ENCODE peak calls at places on chromosome 19, in eight cellular contexts. E is omental fat pad; X is AG09309; U is H9; W is activated CD4-positive, alpha-beta T cell treated with anti-CD3 and anti-CD28 coated beads, Interleukin-2, amount 10 ng/mL, durations not matched to agents 7 days and 5 days; O is caudate nucleus; B is NCI-H2029; M is stimulated activated CD4-positive, alpha-beta T cell treated with anti-CD3 and anti-CD28 coated beads, Interleukin-12 subunit alpha, Interleukin-12 subunit beta, amount 100 ng/mL, for 4 hours. G is an unnamed sample.

GRCh38 chr19:29668746-29669609 is 3.7 kb downstream of the PLEKHF1 start:
- DNase-seq in E (no peak), X (no peak), U (no peak), W (no peak), O (no peak), B (no peak), M (no peak), G (no peak)

GRCh38 chr19:51016798-51017683 is 2.5 kb downstream of the KLK10 start:
- DNase-seq in E (no peak), X (no peak), U (peak), W (no peak), O (peak), B (peak), M (peak), G (peak)

GRCh38 chr19:29271341-29271740 is 58.4 kb upstream of the UQCRFS1 start:
- DNase-seq in E (no peak), X (no peak), U (no peak), W (no peak), O (no peak), B (no peak), M (no peak), G (no peak)

GRCh38 chr19:5060591-5061339 is 91.9 kb downstream of the KDM4B start:
- DNase-seq in E (no peak), X (no peak), U (no peak), W (no peak), O (no peak), B (no peak), M (no peak), G (no peak)

GRCh38 chr19:28920269-28921066 is 292.5 kb downstream of the UQCRFS1 start:
- DNase-seq in E (no peak), X (no peak), U (peak), W (no peak), O (no peak), B (no peak), M (no peak), G (no peak)

GRCh38 chr19:35295792-35296462 is 4.0 kb downstream of the MAG start:
- DNase-seq in E (no peak), X (no peak), U (peak), W (peak), O (no peak), B (no peak), M (peak), G (peak)

GRCh38 chr19:46823049-46823448 is 27.6 kb downstream of the AP2S1 start:
- DNase-seq in E (no peak), X (no peak), U (no peak), W (no peak), O (no peak), B (no peak), M (no peak), G (no peak)

GRCh38 chr19:37928527-37929286 is 21.7 kb downstream of the SIPA1L3 start:
- DNase-seq in E (no peak), X (no peak), U (peak), W (no peak), O (no peak), B (no peak), M (no peak), G (no peak)

GRCh38 chr19:347946-348861 is 3.6 kb upstream of the MIER2 start:
- DNase-seq in E (no peak), X (no peak), U (peak), W (no peak), O (no peak), B (no peak), M (no peak), G (no peak)

GRCh38 chr19:40717880-40718773 is 1.2 kb downstream of the ITPKC start:
- DNase-seq in E (no peak), X (no peak), U (peak), W (no peak), O (no peak), B (no peak), M (no peak), G (peak)